ENCODE peak calls at places on chromosomes 16 and 17, in seven cellular contexts. K, A, S, M, X, I and O are unnamed samples.

GRCh38 chr16:64412578-64413280 is 709.1 kb downstream of the CDH11 start:
- DNase-seq in I (no peak), M (no peak), A (no peak), S (no peak), K (no peak), X (no peak), O (peak; percentile 32)

GRCh38 chr17:4023220-4023619 is 59.0 kb upstream of the ATP2A3 start:
- DNase-seq in S (no peak), I (no peak), M (no peak), X (no peak), A (no peak), K (no peak), O (no peak)

GRCh38 chr17:82385559-82386255 is 14.1 kb downstream of the UTS2R start:
- DNase-seq in K (no peak), I (no peak), S (no peak), M (no peak), X (no peak), A (no peak), O (no peak)

GRCh38 chr17:77264617-77265230 is 124.0 kb downstream of the SEC14L1 start:
- DNase-seq in A (no peak), S (peak; percentile 56), M (no peak), K (no peak), X (no peak), I (no peak), O (no peak)

GRCh38 chr17:8712698-8713097 is 31.9 kb downstream of the CCDC42 start:
- DNase-seq in X (no peak), K (no peak), S (no peak), I (no peak), M (no peak), A (no peak), O (no peak)

GRCh38 chr16:24834459-24835335 is 11.1 kb upstream of the SLC5A11 start:
- DNase-seq in S (peak; percentile 9), M (peak; percentile 36), X (no peak), A (no peak), I (no peak), K (no peak), O (no peak)

GRCh38 chr17:30554839-30555751 is 77.9 kb downstream of the GOSR1 start:
- DNase-seq in X (no peak), S (no peak), K (no peak), I (no peak), A (no peak), M (no peak), O (no peak)

GRCh38 chr16:4263504-4264436 is 9.1 kb downstream of the TFAP4 start:
- DNase-seq in X (no peak), A (peak; percentile 64), S (no peak), I (no peak), M (peak; percentile 96), K (peak; percentile 48), O (peak; percentile 72)

GRCh38 chr16:14202697-14203096 is 131.6 kb downstream of the MRTFB start:
- DNase-seq in S (peak; percentile 97), A (no peak), M (no peak), X (peak; percentile 79), I (no peak), K (no peak), O (no peak)

GRCh38 chr17:61490540-61490975 is 38.3 kb downstream of the TBX4 start:
- DNase-seq in K (no peak), X (no peak), A (peak; percentile 84), M (no peak), I (no peak), S (no peak), O (no peak)